ENCODE peak calls at places on chromosomes 1 and 21, in five cellular contexts. A is colonic mucosa, P is suprapubic skin, J is psoas muscle, K is RWPE2. G is an unnamed sample.

GRCh38 chr1:155650231-155650757 is 38.3 kb downstream of the YY1AP1 start:
- DNase-seq in K (no peak), P (no peak), J (no peak), A (no peak), G (no peak)

GRCh38 chr1:202009326-202010031 is 908 bp upstream of the ELF3 start:
- DNase-seq in A (peak; percentile 94), K (no peak), J (peak; percentile 64), P (no peak), G (peak; percentile 56)

GRCh38 chr1:173128737-173129136 is 78.0 kb upstream of the TNFSF18 start:
- DNase-seq in J (no peak), P (no peak), A (no peak), K (no peak), G (no peak)

GRCh38 chr1:61300899-61301298 is 218.5 kb downstream of the NFIA start:
- DNase-seq in K (no peak), J (no peak), A (no peak), P (no peak), G (no peak)

GRCh38 chr1:176201568-176201967 is 5.5 kb downstream of the COP1 start:
- DNase-seq in J (no peak), P (no peak), K (no peak), A (no peak), G (no peak)

GRCh38 chr21:35779690-35780570 is 280.4 kb downstream of the SETD4 start:
- DNase-seq in A (no peak), J (no peak), P (no peak), K (peak; percentile 79), G (no peak)

GRCh38 chr1:86913399-86913895 is 479 bp downstream of the SELENOF start:
- DNase-seq in P (no peak), A (peak; percentile 61), K (no peak), J (no peak), G (no peak)

GRCh38 chr1:1202831-1203560 is 3.4 kb downstream of the TNFRSF18 start:
- DNase-seq in P (no peak), A (no peak), J (peak; percentile 44), K (no peak), G (peak; percentile 41)

GRCh38 chr1:206593351-206593925 is 18.8 kb downstream of the EIF2D start:
- DNase-seq in K (no peak), A (no peak), J (no peak), P (no peak), G (no peak)

GRCh38 chr1:10380594-10381275 is 18.1 kb upstream of the PGD start:
- DNase-seq in J (no peak), A (no peak), K (no peak), P (no peak), G (no peak)

GRCh38 chr1:226809785-226810571 is 60.4 kb upstream of the PSEN2 start:
- DNase-seq in A (no peak), K (no peak), P (no peak), J (no peak), G (no peak)

GRCh38 chr1:111736548-111737215 is 2.5 kb downstream of the INKA2 start:
- DNase-seq in J (peak; percentile 74), A (no peak), K (no peak), P (no peak), G (no peak)
- H3K4me1 ChIP-seq in J (peaks cover 59% of the 10 kb centered on the region), A (peaks cover 5% of the 10 kb centered on the region), K (no peaks in the 10 kb centered on the region), P (peaks cover 61% of the 10 kb centered on the region), G (peaks cover 58% of the 10 kb centered on the region)

DNA sequence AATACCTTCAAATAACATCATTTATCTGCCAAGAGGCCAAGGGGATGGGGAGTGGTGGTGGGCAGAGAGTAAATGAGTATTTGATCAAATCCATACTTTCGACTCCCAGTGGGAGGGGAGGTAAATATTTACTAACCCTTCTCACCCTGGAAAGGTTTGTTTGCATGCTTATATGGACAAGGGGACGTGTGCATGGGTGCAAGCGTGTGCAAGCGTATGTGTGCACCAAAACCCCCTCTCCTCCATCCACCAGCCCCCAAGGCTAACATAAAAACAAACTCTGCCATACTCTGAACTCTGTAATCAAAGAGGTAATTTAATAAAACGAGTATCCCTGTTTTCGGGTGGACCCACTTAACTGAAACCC is 58.0 kb downstream of the SYF2 start:
- DNase-seq in K (no peak), P (no peak), J (no peak), A (no peak), G (no peak)
- TF ChIP-seq CTCF in K (no peak), P (no peak), J (no peak), A (no peak), G (no peak)

GRCh38 chr1:19749685-19750084 is 50.0 kb downstream of the TMCO4 start:
- DNase-seq in K (no peak), J (no peak), A (no peak), P (no peak), G (no peak)
- H3K9me3 ChIP-seq in K (no peaks in the 10 kb centered on the region), J (no peaks in the 10 kb centered on the region), A (no peaks in the 10 kb centered on the region), P (no peaks in the 10 kb centered on the region), G (no peaks in the 10 kb centered on the region)

GRCh38 chr21:15208787-15209186 is 144.0 kb upstream of the NRIP1 start:
- DNase-seq in K (no peak), J (no peak), P (no peak), A (no peak), G (no peak)

GRCh38 chr21:15209224-15209623 is 144.4 kb upstream of the NRIP1 start:
- DNase-seq in K (no peak), P (no peak), A (no peak), J (no peak), G (no peak)

GRCh38 chr21:15210235-15210678 is 145.5 kb upstream of the NRIP1 start:
- DNase-seq in K (peak; percentile 84), J (peak; percentile 63), P (no peak), A (no peak), G (peak; percentile 85)

GRCh38 chr21:15212214-15212613 is 147.4 kb upstream of the NRIP1 start:
- DNase-seq in K (no peak), J (no peak), P (no peak), A (no peak), G (no peak)

GRCh38 chr21:15211491-15212133 is 146.8 kb upstream of the NRIP1 start:
- DNase-seq in P (no peak), J (no peak), K (no peak), A (no peak), G (no peak)
- H3K4me1 ChIP-seq in P (peaks cover 10% of the 10 kb centered on the region), J (no peaks in the 10 kb centered on the region), K (peaks cover 23% of the 10 kb centered on the region), A (no peaks in the 10 kb centered on the region), G (peaks cover 14% of the 10 kb centered on the region)

GRCh38 chr1:31421404-31422040 is 8.5 kb downstream of the SERINC2 start:
- DNase-seq in A (no peak), P (no peak), K (no peak), J (no peak), G (no peak)
- TF ChIP-seq CTCF in A (no peak), P (no peak), K (no peak), J (peak; percentile 45), G (no peak)

GRCh38 chr1:109249654-109250401 is 489 bp downstream of the CELSR2 start:
- DNase-seq in A (no peak), P (peak; percentile 59), J (peak; percentile 56), K (no peak), G (no peak)
- H3K9me3 ChIP-seq in A (no peaks in the 10 kb centered on the region), P (no peaks in the 10 kb centered on the region), J (no peaks in the 10 kb centered on the region), K (no peaks in the 10 kb centered on the region), G (no peaks in the 10 kb centered on the region)

G was measured in lower lobe of right lung.